ENCODE peak calls at places on chromosome 10, in seven cellular contexts. One of them, this sample, is unnamed.

GRCh38 chr10:128463991-128464755 is 337.9 kb upstream of the MKI67 start:
- DNase-seq in GM12865: peak; percentile 50
- DNase-seq in mesothelial cell of epicardium: peak; percentile 54
- DNase-seq in IMR-90: peak; percentile 63
- DNase-seq in OCI-LY7: peak; percentile 13
- DNase-seq in fibroblast of the aortic adventitia: peak; percentile 14
- DNase-seq in astrocyte of the spinal cord: peak; percentile 13
- DNase-seq in this sample: no peak

GRCh38 chr10:112663181-112663879 is 216.3 kb downstream of the VTI1A start:
- DNase-seq in GM12865: no peak
- DNase-seq in mesothelial cell of epicardium: no peak
- DNase-seq in IMR-90: peak; percentile 73
- DNase-seq in OCI-LY7: no peak
- DNase-seq in fibroblast of the aortic adventitia: peak; percentile 40
- DNase-seq in astrocyte of the spinal cord: peak; percentile 56
- DNase-seq in this sample: no peak

GRCh38 chr10:100886946-100887345 is 25.8 kb upstream of the SLF2 start:
- DNase-seq in GM12865: no peak
- DNase-seq in mesothelial cell of epicardium: no peak
- DNase-seq in IMR-90: no peak
- DNase-seq in OCI-LY7: no peak
- DNase-seq in fibroblast of the aortic adventitia: peak; percentile 38
- DNase-seq in astrocyte of the spinal cord: no peak
- DNase-seq in this sample: no peak

GRCh38 chr10:6320320-6321010 is 117.7 kb downstream of the PFKFB3 start:
- DNase-seq in GM12865: peak; percentile 67
- DNase-seq in mesothelial cell of epicardium: no peak
- DNase-seq in IMR-90: no peak
- DNase-seq in OCI-LY7: peak; percentile 96
- DNase-seq in fibroblast of the aortic adventitia: no peak
- DNase-seq in astrocyte of the spinal cord: no peak
- DNase-seq in this sample: no peak

GRCh38 chr10:79149662-79150443 is 81.1 kb downstream of the ZMIZ1 start:
- DNase-seq in GM12865: peak; percentile 54
- DNase-seq in mesothelial cell of epicardium: no peak
- DNase-seq in IMR-90: peak; percentile 61
- DNase-seq in OCI-LY7: peak; percentile 48
- DNase-seq in fibroblast of the aortic adventitia: peak; percentile 72
- DNase-seq in astrocyte of the spinal cord: peak; percentile 65
- DNase-seq in this sample: no peak

GRCh38 chr10:110834622-110835219 is 37.0 kb upstream of the PDCD4 start:
- DNase-seq in GM12865: no peak
- DNase-seq in mesothelial cell of epicardium: no peak
- DNase-seq in IMR-90: no peak
- DNase-seq in OCI-LY7: peak; percentile 42
- DNase-seq in fibroblast of the aortic adventitia: peak; percentile 32
- DNase-seq in astrocyte of the spinal cord: peak; percentile 28
- DNase-seq in this sample: no peak

GRCh38 chr10:73408061-73408460 is 5.8 kb downstream of the ANXA7 start:
- DNase-seq in GM12865: no peak
- DNase-seq in mesothelial cell of epicardium: no peak
- DNase-seq in IMR-90: no peak
- DNase-seq in OCI-LY7: no peak
- DNase-seq in fibroblast of the aortic adventitia: no peak
- DNase-seq in astrocyte of the spinal cord: no peak
- DNase-seq in this sample: no peak

GRCh38 chr10:74384615-74385213 is 233.7 kb downstream of the ADK start:
- DNase-seq in GM12865: no peak
- DNase-seq in mesothelial cell of epicardium: no peak
- DNase-seq in IMR-90: no peak
- DNase-seq in OCI-LY7: no peak
- DNase-seq in fibroblast of the aortic adventitia: no peak
- DNase-seq in astrocyte of the spinal cord: no peak
- DNase-seq in this sample: no peak

GRCh38 chr10:77442790-77443189 is 194.8 kb downstream of the KCNMA1 start:
- DNase-seq in GM12865: no peak
- DNase-seq in mesothelial cell of epicardium: no peak
- DNase-seq in IMR-90: no peak
- DNase-seq in OCI-LY7: no peak
- DNase-seq in fibroblast of the aortic adventitia: no peak
- DNase-seq in astrocyte of the spinal cord: no peak
- DNase-seq in this sample: no peak

GRCh38 chr10:119201233-119201632 is 6.1 kb upstream of the GRK5 start:
- DNase-seq in GM12865: no peak
- DNase-seq in mesothelial cell of epicardium: no peak
- DNase-seq in IMR-90: no peak
- DNase-seq in OCI-LY7: no peak
- DNase-seq in fibroblast of the aortic adventitia: no peak
- DNase-seq in astrocyte of the spinal cord: no peak
- DNase-seq in this sample: no peak

GRCh38 chr10:119197921-119198320 is 9.4 kb upstream of the GRK5 start:
- DNase-seq in GM12865: no peak
- DNase-seq in mesothelial cell of epicardium: no peak
- DNase-seq in IMR-90: peak; percentile 90
- DNase-seq in OCI-LY7: no peak
- DNase-seq in fibroblast of the aortic adventitia: peak; percentile 60
- DNase-seq in astrocyte of the spinal cord: peak; percentile 52
- DNase-seq in this sample: no peak

GRCh38 chr10:119199231-119199992 is 8.0 kb upstream of the GRK5 start:
- DNase-seq in GM12865: peak; percentile 80
- DNase-seq in mesothelial cell of epicardium: peak; percentile 38
- DNase-seq in IMR-90: peak; percentile 89
- DNase-seq in OCI-LY7: peak; percentile 85
- DNase-seq in fibroblast of the aortic adventitia: peak; percentile 90
- DNase-seq in astrocyte of the spinal cord: peak; percentile 85
- DNase-seq in this sample: no peak

GRCh38 chr10:119203006-119203405 is 4.4 kb upstream of the GRK5 start:
- DNase-seq in GM12865: no peak
- DNase-seq in mesothelial cell of epicardium: no peak
- DNase-seq in IMR-90: peak; percentile 84
- DNase-seq in OCI-LY7: no peak
- DNase-seq in fibroblast of the aortic adventitia: peak; percentile 72
- DNase-seq in astrocyte of the spinal cord: peak; percentile 61
- DNase-seq in this sample: no peak

DNA sequence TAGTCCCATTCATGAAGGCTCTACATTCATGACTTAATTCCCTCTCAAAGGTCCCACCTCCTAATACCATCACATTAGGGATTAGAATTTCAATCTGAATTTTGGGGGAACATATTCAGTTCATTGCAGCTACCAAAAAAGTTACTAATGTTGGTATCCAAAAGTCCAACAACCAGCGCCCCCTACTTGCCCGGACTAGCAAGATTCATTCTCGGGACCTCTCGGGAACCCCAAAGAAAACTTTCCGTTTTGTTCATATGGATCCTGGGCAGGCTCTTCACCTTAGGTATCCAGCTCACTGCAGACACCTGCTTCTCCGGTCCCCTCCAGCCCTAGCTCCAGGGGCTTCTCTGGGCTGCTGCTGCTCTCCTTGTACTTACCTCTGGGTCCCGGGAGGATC is 8.9 kb upstream of the GRK5 start:
- DNase-seq in GM12865: peak; percentile 38
- DNase-seq in mesothelial cell of epicardium: no peak
- DNase-seq in IMR-90: no peak
- DNase-seq in OCI-LY7: peak; percentile 53
- DNase-seq in fibroblast of the aortic adventitia: no peak
- DNase-seq in astrocyte of the spinal cord: no peak
- DNase-seq in this sample: no peak
- TF ChIP-seq CTCF in GM12865: peak; percentile 42
- TF ChIP-seq CTCF in mesothelial cell of epicardium: peak; percentile 21
- TF ChIP-seq CTCF in IMR-90: peak; percentile 37
- TF ChIP-seq CTCF in OCI-LY7: peak; percentile 87
- TF ChIP-seq CTCF in fibroblast of the aortic adventitia: peak; percentile 55
- TF ChIP-seq CTCF in astrocyte of the spinal cord: peak; percentile 60
- TF ChIP-seq CTCF in this sample: peak; percentile 61

DNA sequence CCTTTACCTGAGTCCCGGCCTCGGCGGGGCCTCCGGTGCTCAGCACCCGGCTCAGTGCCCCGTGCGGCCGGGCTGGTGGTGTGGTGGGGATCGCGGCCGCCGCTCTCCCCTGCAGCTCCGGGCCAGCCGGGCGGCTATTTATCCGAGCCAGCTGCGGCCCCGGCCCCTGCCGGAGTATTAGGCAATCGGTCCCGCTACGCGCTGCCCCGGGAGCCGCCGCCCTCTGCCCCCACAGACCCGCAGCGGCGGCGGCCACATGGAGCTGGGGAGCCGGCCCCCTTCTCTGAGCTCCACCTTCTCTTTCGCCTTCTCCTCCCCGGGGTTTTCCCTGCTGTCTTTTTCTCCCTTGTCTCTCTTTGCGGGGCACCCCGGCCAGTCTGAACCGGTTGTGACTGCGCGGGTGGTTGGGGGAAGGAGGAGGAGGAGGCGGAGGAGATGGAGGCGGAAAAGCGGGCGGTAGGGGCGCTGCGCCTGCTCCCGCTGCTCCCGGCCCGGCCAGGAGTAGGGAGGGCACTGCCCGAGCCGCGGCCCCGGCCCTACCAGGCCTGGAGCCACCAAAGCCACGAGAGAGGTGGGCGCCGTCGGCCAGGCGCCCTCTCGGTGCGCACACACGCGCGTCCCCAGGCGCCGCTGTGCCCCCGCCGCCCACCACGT is at the start of gene SLC16A9:
- DNase-seq in GM12865: peak; percentile 83
- DNase-seq in mesothelial cell of epicardium: peak; percentile 43
- DNase-seq in IMR-90: peak; percentile 11
- DNase-seq in OCI-LY7: no peak
- DNase-seq in fibroblast of the aortic adventitia: peak; percentile 40
- DNase-seq in astrocyte of the spinal cord: peak; percentile 46
- DNase-seq in this sample: peak; percentile 21
- TF ChIP-seq CTCF in GM12865: peak; percentile 30
- TF ChIP-seq CTCF in mesothelial cell of epicardium: no peak
- TF ChIP-seq CTCF in IMR-90: peak; percentile 16
- TF ChIP-seq CTCF in OCI-LY7: no peak
- TF ChIP-seq CTCF in fibroblast of the aortic adventitia: peak; percentile 44
- TF ChIP-seq CTCF in astrocyte of the spinal cord: peak; percentile 48
- TF ChIP-seq CTCF in this sample: peak; percentile 31

GRCh38 chr10:122176232-122176865 is 94.7 kb upstream of the BTBD16 start:
- DNase-seq in GM12865: no peak
- DNase-seq in mesothelial cell of epicardium: no peak
- DNase-seq in IMR-90: peak; percentile 59
- DNase-seq in OCI-LY7: no peak
- DNase-seq in fibroblast of the aortic adventitia: peak; percentile 20
- DNase-seq in astrocyte of the spinal cord: no peak
- DNase-seq in this sample: no peak
- TF ChIP-seq CTCF in GM12865: no peak
- TF ChIP-seq CTCF in mesothelial cell of epicardium: no peak
- TF ChIP-seq CTCF in IMR-90: no peak
- TF ChIP-seq CTCF in OCI-LY7: no peak
- TF ChIP-seq CTCF in fibroblast of the aortic adventitia: no peak
- TF ChIP-seq CTCF in astrocyte of the spinal cord: no peak
- TF ChIP-seq CTCF in this sample: no peak

GRCh38 chr10:18343573-18343972 is 203.3 kb downstream of the CACNB2 start:
- DNase-seq in GM12865: no peak
- DNase-seq in mesothelial cell of epicardium: no peak
- DNase-seq in IMR-90: no peak
- DNase-seq in OCI-LY7: no peak
- DNase-seq in fibroblast of the aortic adventitia: no peak
- DNase-seq in astrocyte of the spinal cord: no peak
- DNase-seq in this sample: no peak

GRCh38 chr10:18341063-18341462 is 200.8 kb downstream of the CACNB2 start:
- DNase-seq in GM12865: no peak
- DNase-seq in mesothelial cell of epicardium: no peak
- DNase-seq in IMR-90: no peak
- DNase-seq in OCI-LY7: no peak
- DNase-seq in fibroblast of the aortic adventitia: no peak
- DNase-seq in astrocyte of the spinal cord: no peak
- DNase-seq in this sample: no peak

GRCh38 chr10:18350340-18350739 is 210.1 kb downstream of the CACNB2 start:
- DNase-seq in GM12865: no peak
- DNase-seq in mesothelial cell of epicardium: no peak
- DNase-seq in IMR-90: no peak
- DNase-seq in OCI-LY7: no peak
- DNase-seq in fibroblast of the aortic adventitia: no peak
- DNase-seq in astrocyte of the spinal cord: no peak
- DNase-seq in this sample: no peak

GRCh38 chr10:18340496-18341051 is 200.3 kb downstream of the CACNB2 start:
- DNase-seq in GM12865: no peak
- DNase-seq in mesothelial cell of epicardium: no peak
- DNase-seq in IMR-90: peak; percentile 45
- DNase-seq in OCI-LY7: no peak
- DNase-seq in fibroblast of the aortic adventitia: peak; percentile 47
- DNase-seq in astrocyte of the spinal cord: peak; percentile 31
- DNase-seq in this sample: no peak

GRCh38 chr10:18345308-18345707 is 205.1 kb downstream of the CACNB2 start:
- DNase-seq in GM12865: no peak
- DNase-seq in mesothelial cell of epicardium: no peak
- DNase-seq in IMR-90: no peak
- DNase-seq in OCI-LY7: no peak
- DNase-seq in fibroblast of the aortic adventitia: no peak
- DNase-seq in astrocyte of the spinal cord: no peak
- DNase-seq in this sample: no peak
- TF ChIP-seq CTCF in GM12865: no peak
- TF ChIP-seq CTCF in mesothelial cell of epicardium: no peak
- TF ChIP-seq CTCF in IMR-90: no peak
- TF ChIP-seq CTCF in OCI-LY7: no peak
- TF ChIP-seq CTCF in fibroblast of the aortic adventitia: no peak
- TF ChIP-seq CTCF in astrocyte of the spinal cord: no peak
- TF ChIP-seq CTCF in this sample: no peak

GRCh38 chr10:50224330-50224952 is 26.9 kb downstream of the ASAH2 start:
- DNase-seq in GM12865: peak; percentile 80
- DNase-seq in mesothelial cell of epicardium: no peak
- DNase-seq in IMR-90: peak; percentile 74
- DNase-seq in OCI-LY7: peak; percentile 68
- DNase-seq in fibroblast of the aortic adventitia: peak; percentile 64
- DNase-seq in astrocyte of the spinal cord: peak; percentile 61
- DNase-seq in this sample: peak; percentile 53
- TF ChIP-seq CTCF in GM12865: peak; percentile 69
- TF ChIP-seq CTCF in mesothelial cell of epicardium: no peak
- TF ChIP-seq CTCF in IMR-90: peak; percentile 73
- TF ChIP-seq CTCF in OCI-LY7: peak; percentile 81
- TF ChIP-seq CTCF in fibroblast of the aortic adventitia: peak; percentile 55
- TF ChIP-seq CTCF in astrocyte of the spinal cord: peak; percentile 73
- TF ChIP-seq CTCF in this sample: peak; percentile 69

DNA sequence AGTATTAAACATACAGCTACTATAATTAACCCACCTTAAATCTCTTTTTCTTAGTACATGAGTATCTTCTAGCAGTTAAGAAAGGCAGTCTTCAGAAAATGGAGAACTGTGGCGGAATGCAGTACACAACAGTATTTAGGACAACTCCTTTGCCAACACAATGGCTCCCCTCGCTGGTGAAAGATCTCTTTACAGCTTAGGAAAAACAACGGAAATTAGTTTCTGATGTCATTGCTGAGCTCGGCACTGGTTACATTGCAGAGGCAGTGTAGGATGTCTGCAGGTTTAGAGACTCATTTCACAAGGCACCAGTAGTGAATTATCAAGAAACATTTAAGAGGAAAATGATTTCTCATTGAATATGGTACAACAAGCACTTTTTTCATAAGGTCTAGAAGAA is 43.4 kb downstream of the GLRX3 start:
- DNase-seq in GM12865: peak; percentile 46
- DNase-seq in mesothelial cell of epicardium: no peak
- DNase-seq in IMR-90: peak; percentile 78
- DNase-seq in OCI-LY7: peak; percentile 61
- DNase-seq in fibroblast of the aortic adventitia: peak; percentile 81
- DNase-seq in astrocyte of the spinal cord: peak; percentile 79
- DNase-seq in this sample: no peak
- TF ChIP-seq CTCF in GM12865: peak; percentile 29
- TF ChIP-seq CTCF in mesothelial cell of epicardium: peak; percentile 22
- TF ChIP-seq CTCF in IMR-90: peak; percentile 60
- TF ChIP-seq CTCF in OCI-LY7: peak; percentile 75
- TF ChIP-seq CTCF in fibroblast of the aortic adventitia: peak; percentile 55
- TF ChIP-seq CTCF in astrocyte of the spinal cord: peak; percentile 61
- TF ChIP-seq CTCF in this sample: peak; percentile 38

This sample was measured in GM12864.